ENCODE peak calls at places on chromosomes 5 and 9, in seven cellular contexts. I is tibial artery, B is heart left ventricle, M is nephron progenitor cell, J is RWPE1, T is fibroblast of lung, X is GM06990. C is an unnamed sample.

GRCh38 chr5:115349001-115349817 is 52.8 kb upstream of the CCDC112 start:
- DNase-seq in X (no peak), T (peak), M (no peak), B (no peak), J (peak), I (no peak), C (no peak)

GRCh38 chr9:116350213-116350612 is 196.6 kb downstream of the PAPPA start:
- DNase-seq in X (no peak), M (no peak), B (no peak), T (no peak), I (no peak), J (no peak), C (no peak)

GRCh38 chr5:131265318-131265803 is 1.5 kb downstream of the CDC42SE2 start:
- DNase-seq in J (peak), T (peak), B (no peak), X (peak), M (no peak), I (no peak), C (no peak)

GRCh38 chr5:94893404-94894145 is 275.1 kb downstream of the SLF1 start:
- DNase-seq in T (peak), J (no peak), X (no peak), M (no peak), I (no peak), B (no peak), C (no peak)

GRCh38 chr9:92654481-92655301 is 15.2 kb downstream of the IPPK start:
- DNase-seq in M (no peak), J (peak), B (no peak), X (no peak), T (no peak), I (no peak), C (no peak)

GRCh38 chr5:149429839-149430721 is 51.0 kb upstream of the IL17B start:
- DNase-seq in B (peak), J (no peak), T (peak), M (no peak), I (peak), X (no peak), C (no peak)

GRCh38 chr5:78927657-78928282 is 57.3 kb downstream of the ARSB start:
- DNase-seq in I (no peak), T (peak), M (no peak), B (no peak), X (no peak), J (no peak), C (no peak)

GRCh38 chr5:4905674-4906528 is 234.2 kb upstream of the ADAMTS16 start:
- DNase-seq in J (no peak), I (peak), T (peak), X (no peak), B (no peak), M (no peak), C (no peak)

GRCh38 chr9:111986035-111986556 is 89.5 kb downstream of the UGCG start:
- DNase-seq in I (peak), M (no peak), X (no peak), T (peak), J (no peak), B (peak), C (no peak)

GRCh38 chr9:126916909-126917308 is 2.3 kb downstream of the RALGPS1 start:
- DNase-seq in B (no peak), J (no peak), T (no peak), X (no peak), I (no peak), M (no peak), C (no peak)

GRCh38 chr5:152499816-152500575 is 94.9 kb upstream of the NMUR2 start:
- DNase-seq in T (no peak), M (no peak), X (no peak), I (no peak), B (no peak), J (no peak), C (no peak)

GRCh38 chr5:80090884-80091166 is 55.7 kb downstream of the THBS4 start:
- DNase-seq in B (no peak), J (no peak), X (no peak), M (no peak), I (peak), T (no peak), C (no peak)

GRCh38 chr5:56064984-56065383 is 70.2 kb upstream of the IL6ST start:
- DNase-seq in B (no peak), I (no peak), T (no peak), M (no peak), X (peak), J (no peak), C (no peak)

GRCh38 chr9:15453956-15454355 is 31.3 kb downstream of the SNAPC3 start:
- DNase-seq in J (no peak), X (no peak), B (no peak), I (no peak), T (no peak), M (no peak), C (no peak)

GRCh38 chr5:154737667-154738320 is 17.4 kb upstream of the LARP1 start:
- DNase-seq in T (peak), J (no peak), B (no peak), X (no peak), I (no peak), M (no peak), C (no peak)

GRCh38 chr5:126619781-126620180 is 19.0 kb downstream of the PHAX start:
- DNase-seq in X (no peak), B (no peak), T (peak), I (no peak), M (no peak), J (peak), C (no peak)

GRCh38 chr5:124419531-124419930 is 326.9 kb downstream of the ZNF608 start:
- DNase-seq in M (no peak), B (no peak), T (no peak), I (no peak), X (no peak), J (no peak), C (no peak)

GRCh38 chr9:23581936-23582335 is 244.1 kb downstream of the ELAVL2 start:
- DNase-seq in X (no peak), M (no peak), T (no peak), J (peak), B (no peak), I (no peak), C (no peak)

GRCh38 chr5:179287071-179287470 is 58.2 kb downstream of the ADAMTS2 start:
- DNase-seq in T (no peak), B (no peak), I (peak), M (no peak), J (no peak), X (no peak), C (no peak)

GRCh38 chr9:16147726-16148125 is 594.9 kb downstream of the CCDC171 start:
- DNase-seq in M (no peak), B (no peak), J (no peak), T (peak), I (no peak), X (no peak), C (no peak)

GRCh38 chr9:4397917-4398316 is 92.4 kb upstream of the SLC1A1 start:
- DNase-seq in B (no peak), X (no peak), J (no peak), I (no peak), M (no peak), T (peak), C (no peak)

GRCh38 chr5:14109771-14110170 is 33.4 kb upstream of the TRIO start:
- DNase-seq in M (no peak), T (no peak), B (no peak), J (no peak), I (no peak), X (no peak), C (no peak)

GRCh38 chr5:127838661-127839060 is 135.5 kb downstream of the CCDC192 start:
- DNase-seq in X (no peak), J (no peak), T (peak), M (no peak), I (no peak), B (no peak), C (no peak)

GRCh38 chr5:166551384-166551783 is 1740.1 kb upstream of the WWC1 start:
- DNase-seq in X (no peak), T (peak), I (no peak), M (no peak), J (no peak), B (no peak), C (no peak)

GRCh38 chr5:56386046-56386445 is 152.9 kb upstream of the ANKRD55 start:
- DNase-seq in J (no peak), I (no peak), X (no peak), B (no peak), M (no peak), T (no peak), C (no peak)

GRCh38 chr5:158514353-158514960 is 585.3 kb downstream of the EBF1 start:
- DNase-seq in J (peak), X (no peak), I (no peak), M (no peak), T (peak), B (no peak), C (no peak)

GRCh38 chr5:131968396-131968954 is 23.0 kb upstream of the MEIKIN start:
- DNase-seq in T (peak), M (no peak), I (no peak), J (no peak), B (no peak), X (no peak), C (no peak)

GRCh38 chr9:89314955-89315354 is 3.3 kb upstream of the SECISBP2 start:
- DNase-seq in X (no peak), J (no peak), B (no peak), M (no peak), I (no peak), T (no peak), C (no peak)

GRCh38 chr9:101849102-101849707 is 110.8 kb upstream of the GRIN3A start:
- DNase-seq in B (no peak), J (no peak), I (no peak), T (no peak), M (no peak), X (no peak), C (no peak)

GRCh38 chr5:126138475-126139005 is 284.7 kb upstream of the GRAMD2B start:
- DNase-seq in B (no peak), M (no peak), I (no peak), T (peak), X (no peak), J (no peak), C (no peak)

GRCh38 chr5:156420665-156421064 is 93.7 kb downstream of the SGCD start:
- DNase-seq in X (no peak), B (no peak), J (no peak), I (no peak), M (no peak), T (no peak), C (no peak)

GRCh38 chr5:56402273-56403223 is 169.4 kb upstream of the ANKRD55 start:
- DNase-seq in J (no peak), M (no peak), I (no peak), B (no peak), T (peak), X (no peak), C (no peak)

GRCh38 chr5:68134669-68135313 is 80.8 kb upstream of the PIK3R1 start:
- DNase-seq in B (no peak), X (no peak), I (no peak), J (no peak), T (no peak), M (no peak), C (no peak)

GRCh38 chr5:173016621-173017046 is 33.1 kb downstream of the ATP6V0E1 start:
- DNase-seq in I (no peak), B (peak), T (peak), J (peak), X (no peak), M (no peak), C (no peak)

GRCh38 chr5:73691301-73691700 is 65.3 kb downstream of the ARHGEF28 start:
- DNase-seq in T (peak), M (no peak), I (no peak), J (no peak), X (no peak), B (no peak), C (no peak)

GRCh38 chr9:35972093-35972492 is 14.1 kb upstream of the OR2S2 start:
- DNase-seq in X (no peak), J (no peak), I (no peak), M (peak), T (peak), B (no peak), C (peak)

GRCh38 chr9:89426389-89426961 is 71.4 kb downstream of the SEMA4D start:
- DNase-seq in M (no peak), X (peak), T (no peak), J (no peak), I (no peak), B (no peak), C (no peak)

GRCh38 chr5:161966544-161966943 is 101.0 kb upstream of the GABRG2 start:
- DNase-seq in J (peak), I (no peak), T (no peak), X (no peak), B (no peak), M (no peak), C (no peak)
- TF ChIP-seq CTCF in J (peak), I (no peak), T (no peak), X (peak), B (no peak), M (peak), C (peak)

DNA sequence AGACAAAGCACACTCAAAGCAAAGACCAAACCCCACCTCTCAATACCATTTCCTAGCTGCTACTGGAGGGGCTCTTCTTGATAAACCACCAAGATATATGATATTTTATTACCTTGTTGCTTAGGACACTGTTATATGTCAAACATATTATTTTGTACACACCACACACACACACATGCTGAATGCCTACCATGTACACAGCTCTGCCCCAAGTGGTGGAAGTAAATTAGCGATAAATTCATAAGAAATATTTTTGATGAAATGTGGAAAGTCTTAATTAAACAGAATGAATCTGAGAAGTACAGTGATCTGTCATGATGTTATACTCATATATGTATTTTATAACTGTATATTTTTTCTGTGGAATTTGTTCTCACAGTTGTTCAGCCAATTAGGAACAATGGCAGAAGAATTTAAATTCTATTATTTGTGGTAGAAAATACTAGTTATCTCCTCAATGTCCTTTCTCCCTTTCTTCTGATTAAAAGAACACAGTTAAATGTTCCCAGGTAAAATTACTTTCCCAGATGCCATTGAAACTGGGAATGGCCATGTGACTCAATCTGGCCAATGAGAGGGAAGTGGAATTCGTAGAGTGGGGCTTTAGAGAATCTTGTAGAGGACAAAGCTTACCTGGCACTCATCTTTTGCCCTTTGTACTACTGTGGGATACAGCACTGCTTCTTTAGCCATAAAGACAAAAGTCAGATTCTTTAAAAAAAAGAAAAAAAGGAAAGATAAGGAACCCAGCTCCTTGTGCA is 156.5 kb downstream of the SNCAIP start:
- DNase-seq in M (no peak), T (no peak), J (no peak), B (no peak), X (no peak), I (no peak), C (no peak)
- TF ChIP-seq CTCF in M (no peak), T (no peak), J (peak), B (no peak), X (no peak), I (no peak), C (peak)

GRCh38 chr5:41924872-41925554 is at the start of gene FBXO4:
- DNase-seq in M (peak), J (peak), I (peak), B (peak), X (peak), T (peak), C (peak)
- TF ChIP-seq CTCF in M (no peak), J (peak), I (peak), B (peak), X (peak), T (peak), C (peak)

GRCh38 chr5:54090495-54091084 is 219.8 kb downstream of the ARL15 start:
- DNase-seq in I (no peak), B (no peak), T (peak), J (peak), M (no peak), X (no peak), C (no peak)
- TF ChIP-seq CTCF in I (peak), B (peak), T (peak), J (no peak), M (no peak), X (no peak), C (peak)

GRCh38 chr5:41751867-41752266 is 118.4 kb downstream of the OXCT1 start:
- DNase-seq in I (no peak), J (no peak), X (no peak), M (no peak), B (no peak), T (peak), C (no peak)

GRCh38 chr5:41755705-41756104 is 114.5 kb downstream of the OXCT1 start:
- DNase-seq in X (no peak), T (no peak), I (no peak), B (no peak), J (no peak), M (no peak), C (no peak)

DNA sequence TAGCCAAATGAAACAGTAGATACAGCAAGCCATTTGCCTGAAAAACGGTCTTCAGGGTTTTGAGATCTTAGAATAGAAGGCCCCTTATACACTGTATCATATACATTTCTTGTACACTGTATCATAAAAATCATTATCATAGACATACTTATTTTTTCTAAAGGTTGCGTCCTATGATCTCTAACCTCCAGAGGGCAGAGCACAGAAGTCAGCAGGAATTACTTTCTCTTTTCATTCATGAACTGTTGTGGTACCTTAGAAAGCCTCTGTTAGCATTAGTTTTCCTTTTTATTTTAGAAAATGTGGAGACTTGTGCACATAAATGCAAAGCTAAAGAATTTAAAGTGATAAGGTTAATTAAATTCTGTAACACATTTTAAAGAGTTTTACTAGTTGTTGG is 115.4 kb downstream of the OXCT1 start:
- DNase-seq in I (no peak), T (no peak), X (no peak), B (no peak), J (no peak), M (no peak), C (no peak)
- TF ChIP-seq CTCF in I (no peak), T (peak), X (peak), B (no peak), J (peak), M (no peak), C (peak)

GRCh38 chr5:139543423-139543991 is 17.6 kb upstream of the UBE2D2 start:
- DNase-seq in M (peak), B (peak), T (peak), J (no peak), I (peak), X (peak), C (peak)
- TF ChIP-seq CTCF in M (no peak), B (peak), T (peak), J (no peak), I (no peak), X (peak), C (peak)

GRCh38 chr5:40679998-40680681 is 425 bp downstream of the PTGER4 start:
- DNase-seq in X (peak), J (no peak), B (peak), I (no peak), T (no peak), M (no peak), C (peak)

GRCh38 chr5:40679071-40679997 is at the start of gene PTGER4:
- DNase-seq in X (peak), M (peak), T (peak), B (peak), I (peak), J (peak), C (peak)

GRCh38 chr5:40681351-40682311 is 1.9 kb downstream of the PTGER4 start:
- DNase-seq in X (peak), B (peak), T (peak), M (peak), I (peak), J (peak), C (no peak)

GRCh38 chr5:40682431-40683017 is 2.8 kb downstream of the PTGER4 start:
- DNase-seq in B (peak), M (no peak), T (no peak), I (no peak), X (no peak), J (no peak), C (no peak)

DNA sequence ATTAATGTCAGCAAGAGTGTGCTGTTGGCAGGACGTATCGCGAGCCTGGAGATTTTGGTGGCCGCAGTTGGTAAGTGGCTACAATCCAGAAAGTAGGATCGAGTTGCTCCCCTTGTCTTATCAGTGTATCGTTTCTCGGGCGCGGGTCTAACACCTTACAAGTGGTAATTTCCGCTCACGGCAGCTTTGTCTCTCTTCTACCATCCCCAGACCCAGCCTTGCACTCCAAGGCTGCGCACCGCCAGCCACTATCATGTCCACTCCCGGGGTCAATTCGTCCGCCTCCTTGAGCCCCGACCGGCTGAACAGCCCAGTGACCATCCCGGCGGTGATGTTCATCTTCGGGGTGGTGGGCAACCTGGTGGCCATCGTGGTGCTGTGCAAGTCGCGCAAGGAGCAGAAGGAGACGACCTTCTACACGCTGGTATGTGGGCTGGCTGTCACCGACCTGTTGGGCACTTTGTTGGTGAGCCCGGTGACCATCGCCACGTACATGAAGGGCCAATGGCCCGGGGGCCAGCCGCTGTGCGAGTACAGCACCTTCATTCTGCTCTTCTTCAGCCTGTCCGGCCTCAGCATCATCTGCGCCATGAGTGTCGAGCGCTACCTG is 1.1 kb downstream of the PTGER4 start:
- DNase-seq in I (no peak), M (peak), T (no peak), B (no peak), X (peak), J (peak), C (peak)
- TF ChIP-seq CTCF in I (no peak), M (no peak), T (peak), B (no peak), X (no peak), J (peak), C (peak)

C was measured in progenitor cell of endocrine pancreas.